ENCODE peak calls at places on chromosomes 4 and X, in eight cellular contexts. U is tibial artery, A is bronchial epithelial cell, C is GM13976, E is kidney epithelial cell, P is endothelial cell, I is SK-N-SH, F is A549. R is an unnamed sample.

GRCh38 chr4:33881176-33881575 is 2363.1 kb downstream of the ARAP2 start:
- DNase-seq in U (no peak), A (no peak), C (no peak), E (no peak), P (no peak), I (no peak), F (no peak), R (no peak)

GRCh38 chr4:136055360-136055759 is 1476.9 kb downstream of the PCDH18 start:
- DNase-seq in U (no peak), A (no peak), C (no peak), E (no peak), P (no peak), I (no peak), F (no peak), R (no peak)

GRCh38 chr4:110480741-110481271 is 4.9 kb downstream of the ENPEP start:
- DNase-seq in U (no peak), A (no peak), C (no peak), E (no peak), P (no peak), I (no peak), F (no peak), R (no peak)

GRCh38 chr4:54566608-54567007 is 91.1 kb upstream of the KIT start:
- DNase-seq in U (no peak), A (no peak), C (no peak), E (no peak), P (no peak), I (no peak), F (no peak), R (no peak)

GRCh38 chrX:54430519-54430918 is 9.7 kb upstream of the TSR2 start:
- DNase-seq in U (no peak), A (no peak), C (no peak), E (no peak), P (no peak), I (no peak), F (no peak), R (no peak)

GRCh38 chr4:76998251-76998901 is 48.8 kb downstream of the SEPTIN11 start:
- DNase-seq in U (no peak), A (no peak), C (no peak), E (no peak), P (no peak), I (no peak), F (no peak), R (no peak)

GRCh38 chr4:93870876-93871458 is 42.4 kb downstream of the ATOH1 start:
- DNase-seq in U (no peak), A (no peak), C (no peak), E (no peak), P (no peak), I (no peak), F (no peak), R (no peak)

GRCh38 chr4:16783119-16783518 is 115.3 kb downstream of the LDB2 start:
- DNase-seq in U (no peak), A (no peak), C (no peak), E (no peak), P (no peak), I (no peak), F (no peak), R (no peak)

GRCh38 chr4:14545796-14546195 is 456.5 kb upstream of the CPEB2 start:
- DNase-seq in U (no peak), A (no peak), C (no peak), E (no peak), P (no peak), I (no peak), F (no peak), R (no peak)

GRCh38 chr4:27666943-27667342 is 806.3 kb downstream of the STIM2 start:
- DNase-seq in U (no peak), A (peak), C (no peak), E (no peak), P (no peak), I (peak), F (no peak), R (peak)

GRCh38 chrX:148878371-148878770 is 378.0 kb downstream of the AFF2 start:
- DNase-seq in U (no peak), A (peak), C (no peak), E (peak), P (no peak), I (no peak), F (no peak), R (peak)

GRCh38 chrX:106631615-106632014 is 19.8 kb downstream of the RADX start:
- DNase-seq in U (no peak), A (no peak), C (no peak), E (no peak), P (no peak), I (no peak), F (no peak), R (no peak)

GRCh38 chr4:143178923-143179322 is 5.8 kb upstream of the USP38 start:
- DNase-seq in U (no peak), A (peak), C (no peak), E (no peak), P (no peak), I (no peak), F (no peak), R (no peak)

GRCh38 chr4:138522366-138522765 is 280.2 kb upstream of the SLC7A11 start:
- DNase-seq in U (no peak), A (peak), C (peak), E (no peak), P (peak), I (no peak), F (no peak), R (peak)

GRCh38 chrX:100973411-100973810 is 3.9 kb downstream of the ARL13A start:
- DNase-seq in U (no peak), A (peak), C (no peak), E (no peak), P (no peak), I (no peak), F (no peak), R (peak)

GRCh38 chr4:135508006-135508714 is 1306.6 kb upstream of the PABPC4L start:
- DNase-seq in U (no peak), A (peak), C (no peak), E (peak), P (no peak), I (no peak), F (peak), R (peak)

GRCh38 chr4:82852751-82853053 is 38.3 kb downstream of the SEC31A start:
- DNase-seq in U (no peak), A (no peak), C (no peak), E (no peak), P (no peak), I (no peak), F (no peak), R (no peak)
- TF ChIP-seq CTCF in U (no peak), A (no peak), C (no peak), E (no peak), P (no peak), I (no peak), F (no peak), R (peak)

GRCh38 chrX:38282044-38282443 is 45.3 kb downstream of the RPGR start:
- DNase-seq in U (no peak), A (no peak), C (no peak), E (no peak), P (peak), I (no peak), F (no peak), R (no peak)
- TF ChIP-seq CTCF in U (no peak), A (peak), C (no peak), E (no peak), P (no peak), I (peak), F (peak), R (peak)

GRCh38 chr4:84481077-84481878 is 17.8 kb downstream of the NKX6-1 start:
- DNase-seq in U (no peak), A (no peak), C (no peak), E (no peak), P (no peak), I (no peak), F (no peak), R (no peak)

GRCh38 chr4:84481879-84482245 is 17.2 kb downstream of the NKX6-1 start:
- DNase-seq in U (no peak), A (no peak), C (no peak), E (no peak), P (no peak), I (no peak), F (no peak), R (no peak)

GRCh38 chr4:84480082-84480481 is 19.0 kb downstream of the NKX6-1 start:
- DNase-seq in U (no peak), A (no peak), C (no peak), E (no peak), P (no peak), I (no peak), F (no peak), R (no peak)

GRCh38 chr4:84477738-84478137 is 21.4 kb downstream of the NKX6-1 start:
- DNase-seq in U (no peak), A (no peak), C (no peak), E (no peak), P (no peak), I (no peak), F (no peak), R (no peak)

DNA sequence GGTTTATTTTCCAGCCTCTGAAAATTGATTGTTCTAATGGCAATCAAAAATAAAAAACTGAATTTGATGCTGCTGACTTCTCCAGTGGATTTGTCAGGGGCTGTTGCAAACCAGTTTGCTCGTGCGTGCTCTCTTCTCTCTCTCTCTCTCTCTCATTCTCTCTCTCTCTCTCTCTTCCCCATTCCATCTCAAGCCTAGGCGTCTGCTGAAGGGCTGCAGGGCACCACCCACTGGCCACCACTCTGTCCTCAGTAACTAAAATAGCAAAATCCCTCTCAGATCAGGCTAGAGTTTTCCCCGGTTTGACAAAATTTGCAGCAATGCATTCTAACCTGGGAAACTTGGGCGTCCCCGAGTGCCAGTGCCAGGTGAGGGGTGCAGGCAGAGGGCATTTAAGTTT is 19.4 kb downstream of the NKX6-1 start:
- DNase-seq in U (no peak), A (no peak), C (no peak), E (no peak), P (no peak), I (no peak), F (no peak), R (no peak)
- TF ChIP-seq CTCF in U (no peak), A (no peak), C (no peak), E (peak), P (no peak), I (no peak), F (no peak), R (no peak)

GRCh38 chr4:180101348-180102083 is 2141.7 kb upstream of the TENM3 start:
- DNase-seq in U (no peak), A (no peak), C (peak), E (no peak), P (no peak), I (no peak), F (no peak), R (no peak)
- TF ChIP-seq CTCF in U (no peak), A (no peak), C (no peak), E (no peak), P (no peak), I (no peak), F (no peak), R (no peak)

DNA sequence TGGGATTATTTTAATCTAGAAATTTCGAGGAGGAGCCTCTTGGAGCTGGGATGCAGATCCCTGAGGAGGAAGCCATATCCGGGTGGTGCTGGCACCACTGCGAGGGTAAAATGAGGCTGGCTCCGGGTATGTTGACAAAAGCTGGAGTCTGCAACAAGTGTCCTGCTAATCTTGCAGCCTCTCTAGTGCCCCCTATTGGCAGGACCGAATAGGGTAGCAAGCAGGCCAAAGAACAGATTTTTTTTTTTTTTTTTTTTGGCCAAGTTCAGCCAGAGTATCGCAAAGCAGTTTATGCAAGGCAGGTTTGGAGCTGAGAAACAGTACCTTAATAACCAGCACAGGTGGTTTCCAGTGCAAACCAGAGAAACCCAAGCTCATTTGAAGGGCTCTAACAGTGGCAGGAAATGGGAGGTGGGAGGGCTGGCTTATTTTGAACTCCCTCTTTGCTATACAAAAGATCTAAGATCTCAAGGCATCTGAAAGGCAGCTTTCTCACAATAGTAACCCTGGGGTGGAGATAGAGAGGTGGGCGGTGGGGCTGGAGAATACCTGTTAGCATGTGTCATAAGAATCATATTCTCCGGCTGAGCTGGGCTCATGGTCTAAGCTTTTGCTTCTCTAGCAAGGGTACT is 38.2 kb upstream of the OCIAD2 start:
- DNase-seq in U (no peak), A (peak), C (no peak), E (no peak), P (peak), I (peak), F (no peak), R (peak)
- TF ChIP-seq CTCF in U (no peak), A (peak), C (peak), E (peak), P (peak), I (peak), F (peak), R (peak)